ENCODE peak calls at places on chromosomes 12 and 14, in seven cellular contexts. L is central memory CD8-positive, alpha-beta T cell; I is type B pancreatic cell; K is DMS 273 treated with DMSO at 0.1 percent for 48 hours; D is LoVo; V is stimulated activated CD8-positive, alpha-beta memory T cell treated with anti-CD3 and anti-CD28 coated beads, Interleukin-4, amount 100 ng/mL, for 1 hour; F is HS-5. J is an unnamed sample.

GRCh38 chr12:4763549-4763948 is 43.3 kb downstream of the GALNT8 start:
- DNase-seq in L (no peak), I (no peak), K (no peak), D (no peak), V (no peak), F (no peak), J (no peak)

GRCh38 chr12:116760621-116761020 is 22.5 kb downstream of the RNFT2 start:
- DNase-seq in L (no peak), I (no peak), K (no peak), D (no peak), V (no peak), F (no peak), J (no peak)

GRCh38 chr14:65290830-65291229 is 121.7 kb upstream of the FUT8 start:
- DNase-seq in L (no peak), I (no peak), K (no peak), D (peak; percentile 83), V (no peak), F (peak; percentile 97), J (no peak)

GRCh38 chr14:99122521-99123125 is 149.4 kb downstream of the BCL11B start:
- DNase-seq in L (no peak), I (no peak), K (no peak), D (no peak), V (no peak), F (no peak), J (no peak)

GRCh38 chr12:46811185-46811584 is 14.6 kb downstream of the SLC38A4 start:
- DNase-seq in L (no peak), I (no peak), K (peak; percentile 78), D (no peak), V (no peak), F (no peak), J (no peak)

GRCh38 chr14:52430474-52430873 is 116.4 kb downstream of the PTGER2 start:
- DNase-seq in L (no peak), I (no peak), K (no peak), D (no peak), V (no peak), F (no peak), J (no peak)

GRCh38 chr12:64261813-64262212 is 39.7 kb upstream of the KICS2 start:
- DNase-seq in L (no peak), I (no peak), K (no peak), D (no peak), V (no peak), F (no peak), J (no peak)

GRCh38 chr14:34423445-34423844 is 38.6 kb downstream of the SPTSSA start:
- DNase-seq in L (no peak), I (no peak), K (no peak), D (no peak), V (no peak), F (no peak), J (no peak)

GRCh38 chr14:33647385-33647786 is 303.5 kb downstream of the EGLN3 start:
- DNase-seq in L (no peak), I (no peak), K (no peak), D (no peak), V (no peak), F (peak; percentile 95), J (no peak)

GRCh38 chr14:53896773-53897172 is 59.9 kb downstream of the BMP4 start:
- DNase-seq in L (no peak), I (no peak), K (no peak), D (no peak), V (no peak), F (peak; percentile 5), J (no peak)

GRCh38 chr14:105409379-105409778 is 10.2 kb upstream of the MTA1 start:
- DNase-seq in L (no peak), I (no peak), K (no peak), D (no peak), V (no peak), F (no peak), J (no peak)

GRCh38 chr12:110379642-110380041 is 23.9 kb downstream of the ANAPC7 start:
- DNase-seq in L (no peak), I (no peak), K (no peak), D (no peak), V (no peak), F (no peak), J (no peak)

GRCh38 chr12:32016680-32017482 is 57.7 kb downstream of the RESF1 start:
- DNase-seq in L (no peak), I (no peak), K (no peak), D (no peak), V (no peak), F (no peak), J (no peak)

GRCh38 chr12:43805149-43805856 is 814 bp downstream of the TWF1 start:
- DNase-seq in L (no peak), I (no peak), K (no peak), D (no peak), V (no peak), F (no peak), J (no peak)

GRCh38 chr12:96401061-96401871 is 1.0 kb upstream of the CDK17 start:
- DNase-seq in L (peak; percentile 40), I (no peak), K (peak; percentile 50), D (peak; percentile 87), V (no peak), F (peak; percentile 71), J (no peak)

GRCh38 chr14:49957089-49957852 is 64.4 kb downstream of the ARF6 start:
- DNase-seq in L (no peak), I (no peak), K (no peak), D (no peak), V (no peak), F (no peak), J (no peak)

GRCh38 chr12:49578471-49579112 is 10.7 kb upstream of the MCRS1 start:
- DNase-seq in L (no peak), I (no peak), K (no peak), D (no peak), V (no peak), F (no peak), J (no peak)

GRCh38 chr14:20652996-20653975 is 11.8 kb upstream of the OR6S1 start:
- DNase-seq in L (peak; percentile 36), I (no peak), K (peak; percentile 87), D (no peak), V (no peak), F (peak; percentile 81), J (no peak)

GRCh38 chr12:14901228-14901562 is 15.5 kb upstream of the MGP start:
- DNase-seq in L (no peak), I (no peak), K (no peak), D (no peak), V (no peak), F (no peak), J (no peak)

GRCh38 chr12:20434993-20435392 is 66.7 kb downstream of the PDE3A start:
- DNase-seq in L (no peak), I (no peak), K (no peak), D (no peak), V (no peak), F (no peak), J (no peak)

GRCh38 chr14:81430284-81430683 is 30.2 kb upstream of the STON2 start:
- DNase-seq in L (no peak), I (no peak), K (no peak), D (no peak), V (no peak), F (no peak), J (no peak)

GRCh38 chr14:61719344-61720301 is 24.3 kb downstream of the HIF1A start:
- DNase-seq in L (no peak), I (no peak), K (no peak), D (no peak), V (no peak), F (no peak), J (no peak)

GRCh38 chr12:51906452-51907082 is 737 bp upstream of the ACVRL1 start:
- DNase-seq in L (no peak), I (no peak), K (no peak), D (no peak), V (no peak), F (no peak), J (no peak)

GRCh38 chr12:93970892-93971688 is 177.3 kb upstream of the PLXNC1 start:
- DNase-seq in L (no peak), I (no peak), K (no peak), D (no peak), V (no peak), F (no peak), J (no peak)

GRCh38 chr14:50399251-50400032 is 2.8 kb upstream of the CDKL1 start:
- DNase-seq in L (no peak), I (no peak), K (peak; percentile 40), D (peak; percentile 27), V (no peak), F (no peak), J (no peak)

GRCh38 chr14:94449930-94450329 is 2.7 kb downstream of the SERPINA11 start:
- DNase-seq in L (no peak), I (no peak), K (no peak), D (no peak), V (no peak), F (no peak), J (no peak)

GRCh38 chr14:92224348-92224954 is 98.5 kb upstream of the SLC24A4 start:
- DNase-seq in L (no peak), I (no peak), K (no peak), D (no peak), V (no peak), F (no peak), J (no peak)

GRCh38 chr12:123723765-123724164 is 11.6 kb downstream of the ATP6V0A2 start:
- DNase-seq in L (no peak), I (no peak), K (no peak), D (no peak), V (no peak), F (no peak), J (no peak)

GRCh38 chr12:51622564-51622963 is 31.5 kb downstream of the SCN8A start:
- DNase-seq in L (no peak), I (no peak), K (no peak), D (no peak), V (no peak), F (no peak), J (no peak)

GRCh38 chr12:79818856-79819255 is 116.0 kb downstream of the PPP1R12A start:
- DNase-seq in L (no peak), I (no peak), K (no peak), D (no peak), V (no peak), F (no peak), J (no peak)

GRCh38 chr14:85579957-85580356 is 50.0 kb downstream of the FLRT2 start:
- DNase-seq in L (no peak), I (no peak), K (no peak), D (no peak), V (no peak), F (no peak), J (no peak)

GRCh38 chr14:55864890-55865655 is 253.1 kb upstream of the PELI2 start:
- DNase-seq in L (no peak), I (no peak), K (no peak), D (peak; percentile 28), V (no peak), F (no peak), J (no peak)

GRCh38 chr12:47312794-47313426 is 233.2 kb upstream of the AMIGO2 start:
- DNase-seq in L (no peak), I (no peak), K (no peak), D (no peak), V (no peak), F (no peak), J (no peak)

GRCh38 chr12:24770851-24771250 is 178.1 kb downstream of the BCAT1 start:
- DNase-seq in L (no peak), I (no peak), K (no peak), D (no peak), V (no peak), F (no peak), J (no peak)

GRCh38 chr12:49131973-49132461 is 822 bp upstream of the TUBA1B start:
- DNase-seq in L (no peak), I (no peak), K (no peak), D (no peak), V (no peak), F (peak; percentile 54), J (no peak)